ENCODE peak calls at places on chromosomes 5 and 9, in nine cellular contexts. L, X, I, D, S, E, Y, Z and F are unnamed samples.

GRCh38 chr9:5361326-5362005 is 21.8 kb upstream of the RLN1 start:
- DNase-seq in L (no peak), X (no peak), I (no peak), D (no peak), S (no peak), E (no peak), Y (no peak), Z (peak), F (no peak)

GRCh38 chr9:137435980-137436760 is 5.0 kb downstream of the ENTPD8 start:
- DNase-seq in L (peak), X (no peak), I (peak), D (peak), S (peak), E (no peak), Y (no peak), Z (peak), F (peak)

GRCh38 chr9:71285191-71285656 is 163.8 kb upstream of the TRPM3 start:
- DNase-seq in L (peak), X (no peak), I (peak), D (peak), S (peak), E (peak), Y (peak), Z (peak), F (peak)

GRCh38 chr9:27088981-27089380 is 20.0 kb upstream of the TEK start:
- DNase-seq in L (no peak), X (no peak), I (no peak), D (no peak), S (no peak), E (no peak), Y (no peak), Z (peak), F (no peak)

GRCh38 chr5:16057277-16057676 is 122.3 kb downstream of the MARCHF11 start:
- DNase-seq in L (peak), X (no peak), I (no peak), D (no peak), S (no peak), E (no peak), Y (no peak), Z (no peak), F (no peak)

GRCh38 chr5:68232272-68232671 is 16.7 kb downstream of the PIK3R1 start:
- DNase-seq in L (no peak), X (no peak), I (no peak), D (no peak), S (no peak), E (no peak), Y (no peak), Z (no peak), F (no peak)

GRCh38 chr9:113131689-113132151 is 19.1 kb upstream of the SLC31A2 start:
- DNase-seq in L (no peak), X (no peak), I (peak), D (no peak), S (peak), E (no peak), Y (peak), Z (peak), F (peak)

GRCh38 chr5:171845857-171846785 is 60.5 kb downstream of the SMIM23 start:
- DNase-seq in L (peak), X (no peak), I (no peak), D (peak), S (no peak), E (no peak), Y (no peak), Z (peak), F (peak)

GRCh38 chr9:34686231-34686630 is 4.8 kb downstream of the CCL19 start:
- DNase-seq in L (no peak), X (no peak), I (no peak), D (no peak), S (no peak), E (no peak), Y (no peak), Z (no peak), F (no peak)

GRCh38 chr5:17415282-17415681 is 82.7 kb upstream of the TAF11L2 start:
- DNase-seq in L (no peak), X (no peak), I (no peak), D (no peak), S (no peak), E (no peak), Y (no peak), Z (no peak), F (peak)

GRCh38 chr5:10338996-10339903 is 14.2 kb upstream of the MARCHF6 start:
- DNase-seq in L (no peak), X (no peak), I (no peak), D (no peak), S (no peak), E (no peak), Y (peak), Z (no peak), F (no peak)

GRCh38 chr9:30574355-30575151 is 1809.9 kb upstream of the ACO1 start:
- DNase-seq in L (no peak), X (no peak), I (no peak), D (no peak), S (no peak), E (no peak), Y (no peak), Z (no peak), F (no peak)

GRCh38 chr9:130701059-130702022 is 7.8 kb downstream of the EXOSC2 start:
- DNase-seq in L (peak), X (peak), I (peak), D (no peak), S (peak), E (peak), Y (peak), Z (peak), F (no peak)

GRCh38 chr5:133052317-133053175 is 733 bp downstream of the HSPA4 start:
- DNase-seq in L (peak), X (peak), I (peak), D (no peak), S (peak), E (peak), Y (peak), Z (peak), F (peak)

GRCh38 chr5:148711843-148712454 is 57.6 kb upstream of the HTR4 start:
- DNase-seq in L (no peak), X (no peak), I (no peak), D (no peak), S (no peak), E (no peak), Y (no peak), Z (no peak), F (no peak)

GRCh38 chr5:81426347-81426746 is 32.4 kb upstream of the ACOT12 start:
- DNase-seq in L (no peak), X (no peak), I (no peak), D (no peak), S (no peak), E (no peak), Y (peak), Z (no peak), F (no peak)

GRCh38 chr9:109602987-109603386 is 104.9 kb upstream of the PTPN3 start:
- DNase-seq in L (no peak), X (no peak), I (no peak), D (peak), S (no peak), E (no peak), Y (no peak), Z (no peak), F (peak)